ENCODE peak calls at places on chromosomes 12 and 14, in five cellular contexts. One of them, this sample, is unnamed.

GRCh38 chr14:92160619-92161018 is 38.9 kb downstream of the CPSF2 start:
- DNase-seq in NCI-H1436: no peak
- DNase-seq in stimulated activated CD4-positive, alpha-beta T cell treated with anti-CD3 and anti-CD28 coated beads, Interleukin-4, amount 100 ng/mL, for 1 hour: no peak
- DNase-seq in mucosa of gallbladder: no peak
- DNase-seq in activated CD8-positive, alpha-beta T cell treated with anti-CD3 and anti-CD28 coated beads for 36 hours: no peak
- DNase-seq in this sample: no peak

GRCh38 chr14:68379510-68380303 is 413.2 kb downstream of the ZFP36L1 start:
- DNase-seq in NCI-H1436: no peak
- DNase-seq in stimulated activated CD4-positive, alpha-beta T cell treated with anti-CD3 and anti-CD28 coated beads, Interleukin-4, amount 100 ng/mL, for 1 hour: no peak
- DNase-seq in mucosa of gallbladder: no peak
- DNase-seq in activated CD8-positive, alpha-beta T cell treated with anti-CD3 and anti-CD28 coated beads for 36 hours: peak
- DNase-seq in this sample: no peak

GRCh38 chr12:44053550-44054243 is 217.8 kb downstream of the TMEM117 start:
- DNase-seq in NCI-H1436: no peak
- DNase-seq in stimulated activated CD4-positive, alpha-beta T cell treated with anti-CD3 and anti-CD28 coated beads, Interleukin-4, amount 100 ng/mL, for 1 hour: no peak
- DNase-seq in mucosa of gallbladder: no peak
- DNase-seq in activated CD8-positive, alpha-beta T cell treated with anti-CD3 and anti-CD28 coated beads for 36 hours: no peak
- DNase-seq in this sample: no peak

GRCh38 chr12:95312656-95313055 is 95.0 kb downstream of the VEZT start:
- DNase-seq in NCI-H1436: no peak
- DNase-seq in stimulated activated CD4-positive, alpha-beta T cell treated with anti-CD3 and anti-CD28 coated beads, Interleukin-4, amount 100 ng/mL, for 1 hour: no peak
- DNase-seq in mucosa of gallbladder: no peak
- DNase-seq in activated CD8-positive, alpha-beta T cell treated with anti-CD3 and anti-CD28 coated beads for 36 hours: no peak
- DNase-seq in this sample: no peak

GRCh38 chr12:1848146-1848545 is 27.8 kb downstream of the LRTM2 start:
- DNase-seq in NCI-H1436: no peak
- DNase-seq in stimulated activated CD4-positive, alpha-beta T cell treated with anti-CD3 and anti-CD28 coated beads, Interleukin-4, amount 100 ng/mL, for 1 hour: no peak
- DNase-seq in mucosa of gallbladder: no peak
- DNase-seq in activated CD8-positive, alpha-beta T cell treated with anti-CD3 and anti-CD28 coated beads for 36 hours: no peak
- DNase-seq in this sample: no peak

GRCh38 chr14:100906420-100906819 is 2.9 kb upstream of the RTL1 start:
- DNase-seq in NCI-H1436: no peak
- DNase-seq in stimulated activated CD4-positive, alpha-beta T cell treated with anti-CD3 and anti-CD28 coated beads, Interleukin-4, amount 100 ng/mL, for 1 hour: no peak
- DNase-seq in mucosa of gallbladder: no peak
- DNase-seq in activated CD8-positive, alpha-beta T cell treated with anti-CD3 and anti-CD28 coated beads for 36 hours: peak
- DNase-seq in this sample: peak

GRCh38 chr14:76786556-76786955 is 25.3 kb downstream of the VASH1 start:
- DNase-seq in NCI-H1436: no peak
- DNase-seq in stimulated activated CD4-positive, alpha-beta T cell treated with anti-CD3 and anti-CD28 coated beads, Interleukin-4, amount 100 ng/mL, for 1 hour: no peak
- DNase-seq in mucosa of gallbladder: no peak
- DNase-seq in activated CD8-positive, alpha-beta T cell treated with anti-CD3 and anti-CD28 coated beads for 36 hours: no peak
- DNase-seq in this sample: no peak

GRCh38 chr12:57817261-57817989 is 1.1 kb downstream of the AVIL start:
- DNase-seq in NCI-H1436: no peak
- DNase-seq in stimulated activated CD4-positive, alpha-beta T cell treated with anti-CD3 and anti-CD28 coated beads, Interleukin-4, amount 100 ng/mL, for 1 hour: no peak
- DNase-seq in mucosa of gallbladder: no peak
- DNase-seq in activated CD8-positive, alpha-beta T cell treated with anti-CD3 and anti-CD28 coated beads for 36 hours: no peak
- DNase-seq in this sample: no peak

GRCh38 chr12:11815397-11815796 is 165.9 kb downstream of the ETV6 start:
- DNase-seq in NCI-H1436: no peak
- DNase-seq in stimulated activated CD4-positive, alpha-beta T cell treated with anti-CD3 and anti-CD28 coated beads, Interleukin-4, amount 100 ng/mL, for 1 hour: no peak
- DNase-seq in mucosa of gallbladder: no peak
- DNase-seq in activated CD8-positive, alpha-beta T cell treated with anti-CD3 and anti-CD28 coated beads for 36 hours: no peak
- DNase-seq in this sample: no peak

GRCh38 chr12:27705263-27705662 is 5.4 kb upstream of the MRPS35 start:
- DNase-seq in NCI-H1436: no peak
- DNase-seq in stimulated activated CD4-positive, alpha-beta T cell treated with anti-CD3 and anti-CD28 coated beads, Interleukin-4, amount 100 ng/mL, for 1 hour: no peak
- DNase-seq in mucosa of gallbladder: no peak
- DNase-seq in activated CD8-positive, alpha-beta T cell treated with anti-CD3 and anti-CD28 coated beads for 36 hours: no peak
- DNase-seq in this sample: no peak

GRCh38 chr12:79848321-79848720 is 86.6 kb downstream of the PPP1R12A start:
- DNase-seq in NCI-H1436: no peak
- DNase-seq in stimulated activated CD4-positive, alpha-beta T cell treated with anti-CD3 and anti-CD28 coated beads, Interleukin-4, amount 100 ng/mL, for 1 hour: no peak
- DNase-seq in mucosa of gallbladder: no peak
- DNase-seq in activated CD8-positive, alpha-beta T cell treated with anti-CD3 and anti-CD28 coated beads for 36 hours: peak
- DNase-seq in this sample: peak

GRCh38 chr12:49161092-49161795 is 27.6 kb downstream of the TUBA1A start:
- DNase-seq in NCI-H1436: no peak
- DNase-seq in stimulated activated CD4-positive, alpha-beta T cell treated with anti-CD3 and anti-CD28 coated beads, Interleukin-4, amount 100 ng/mL, for 1 hour: no peak
- DNase-seq in mucosa of gallbladder: no peak
- DNase-seq in activated CD8-positive, alpha-beta T cell treated with anti-CD3 and anti-CD28 coated beads for 36 hours: no peak
- DNase-seq in this sample: no peak